ENCODE peak calls at places on chromosomes 7 and 10, in ten cellular contexts. V is endothelial cell, O is progenitor cell of endocrine pancreas, A is AG04449, Z is gastrocnemius medialis, U is GDM1, G is brain microvascular endothelial cell, Q is midbrain, N is fibroblast of lung, C is tibial nerve. T is an unnamed sample.

GRCh38 chr10:15211464-15211979 is 43.0 kb upstream of the NMT2 start:
- DNase-seq in V (no peak), O (no peak), A (peak), Z (no peak), U (no peak), G (peak), Q (no peak), N (peak), C (no peak), T (peak)

GRCh38 chr7:157811946-157812345 is 475.1 kb downstream of the DNAJB6 start:
- DNase-seq in V (no peak), O (no peak), A (no peak), Z (no peak), U (no peak), G (no peak), Q (no peak), N (no peak), C (no peak), T (no peak)

GRCh38 chr10:113922787-113923570 is 68.5 kb downstream of the NHLRC2 start:
- DNase-seq in V (no peak), O (no peak), A (no peak), Z (no peak), U (no peak), G (no peak), Q (no peak), N (no peak), C (no peak), T (no peak)

GRCh38 chr10:5344746-5345145 is 20.0 kb upstream of the UCN3 start:
- DNase-seq in V (no peak), O (no peak), A (no peak), Z (no peak), U (no peak), G (no peak), Q (no peak), N (no peak), C (no peak), T (no peak)

GRCh38 chr7:30920584-30921539 is 9.2 kb downstream of the AQP1 start:
- DNase-seq in V (no peak), O (no peak), A (no peak), Z (peak), U (no peak), G (peak), Q (no peak), N (peak), C (peak), T (peak)

GRCh38 chr10:72013202-72013945 is 49.2 kb downstream of the CHST3 start:
- DNase-seq in V (no peak), O (no peak), A (no peak), Z (no peak), U (no peak), G (no peak), Q (peak), N (no peak), C (no peak), T (no peak)

GRCh38 chr7:55325371-55325792 is 39.8 kb upstream of the LANCL2 start:
- DNase-seq in V (no peak), O (no peak), A (peak), Z (peak), U (no peak), G (peak), Q (no peak), N (peak), C (no peak), T (peak)

GRCh38 chr10:109892885-109893284 is 30.4 kb downstream of the XPNPEP1 start:
- DNase-seq in V (no peak), O (no peak), A (no peak), Z (peak), U (peak), G (no peak), Q (no peak), N (no peak), C (no peak), T (no peak)

GRCh38 chr10:43262902-43263466 is 3.9 kb downstream of the RASGEF1A start:
- DNase-seq in V (no peak), O (no peak), A (no peak), Z (no peak), U (no peak), G (no peak), Q (no peak), N (no peak), C (no peak), T (no peak)

GRCh38 chr7:33072471-33072870 is 9.9 kb upstream of the NT5C3A start:
- DNase-seq in V (no peak), O (no peak), A (peak), Z (no peak), U (no peak), G (peak), Q (no peak), N (peak), C (no peak), T (peak)

GRCh38 chr10:77240042-77240619 is 397.5 kb downstream of the KCNMA1 start:
- DNase-seq in V (no peak), O (no peak), A (no peak), Z (no peak), U (no peak), G (no peak), Q (no peak), N (peak), C (no peak), T (peak)

GRCh38 chr10:79206300-79207095 is 137.7 kb downstream of the ZMIZ1 start:
- DNase-seq in V (no peak), O (no peak), A (no peak), Z (no peak), U (no peak), G (no peak), Q (peak), N (no peak), C (no peak), T (no peak)

GRCh38 chr10:110335314-110336064 is 30.8 kb upstream of the SMNDC1 start:
- DNase-seq in V (no peak), O (no peak), A (no peak), Z (no peak), U (no peak), G (no peak), Q (no peak), N (no peak), C (no peak), T (no peak)

GRCh38 chr7:23467731-23468720 is 2.3 kb downstream of the IGF2BP3 start:
- DNase-seq in V (peak), O (peak), A (no peak), Z (no peak), U (no peak), G (no peak), Q (no peak), N (peak), C (no peak), T (peak)

GRCh38 chr10:69573056-69573806 is at the start of gene NEUROG3:
- DNase-seq in V (peak), O (no peak), A (no peak), Z (no peak), U (no peak), G (no peak), Q (no peak), N (no peak), C (no peak), T (no peak)

GRCh38 chr10:23358357-23358756 is 13.8 kb upstream of the C10orf67 start:
- DNase-seq in V (peak), O (no peak), A (no peak), Z (no peak), U (no peak), G (peak), Q (no peak), N (peak), C (no peak), T (peak)

GRCh38 chr7:159197066-159197975 is 52.7 kb upstream of the VIPR2 start:
- DNase-seq in V (no peak), O (no peak), A (no peak), Z (no peak), U (peak), G (no peak), Q (no peak), N (no peak), C (no peak), T (no peak)

GRCh38 chr7:45563401-45563800 is 10.8 kb upstream of the ADCY1 start:
- DNase-seq in V (no peak), O (no peak), A (no peak), Z (no peak), U (no peak), G (no peak), Q (no peak), N (no peak), C (no peak), T (no peak)

GRCh38 chr7:12423355-12423994 is 19.8 kb upstream of the VWDE start:
- DNase-seq in V (no peak), O (no peak), A (no peak), Z (no peak), U (no peak), G (no peak), Q (no peak), N (peak), C (no peak), T (peak)

GRCh38 chr10:69703256-69703655 is 73.2 kb downstream of the FAM241B start:
- DNase-seq in V (no peak), O (no peak), A (no peak), Z (no peak), U (no peak), G (peak), Q (no peak), N (no peak), C (no peak), T (no peak)

GRCh38 chr10:94916423-94916822 is 22.0 kb upstream of the CYP2C9 start:
- DNase-seq in V (no peak), O (no peak), A (no peak), Z (no peak), U (no peak), G (no peak), Q (no peak), N (no peak), C (no peak), T (no peak)

GRCh38 chr10:122476034-122476695 is 14.8 kb downstream of the HTRA1 start:
- DNase-seq in V (no peak), O (no peak), A (no peak), Z (no peak), U (no peak), G (no peak), Q (no peak), N (no peak), C (no peak), T (no peak)

GRCh38 chr10:78658645-78659632 is 409.8 kb upstream of the ZMIZ1 start:
- DNase-seq in V (no peak), O (no peak), A (no peak), Z (no peak), U (no peak), G (no peak), Q (no peak), N (no peak), C (no peak), T (no peak)

GRCh38 chr7:73992104-73992562 is 35.8 kb upstream of the ELN start:
- DNase-seq in V (no peak), O (no peak), A (peak), Z (no peak), U (no peak), G (peak), Q (no peak), N (peak), C (no peak), T (peak)

GRCh38 chr7:1890289-1891235 is 220.5 kb downstream of the ELFN1 start:
- DNase-seq in V (no peak), O (no peak), A (no peak), Z (no peak), U (no peak), G (no peak), Q (no peak), N (no peak), C (no peak), T (no peak)

GRCh38 chr10:49688920-49689319 is 9.5 kb downstream of the C10orf53 start:
- DNase-seq in V (no peak), O (no peak), A (no peak), Z (no peak), U (no peak), G (no peak), Q (no peak), N (no peak), C (no peak), T (no peak)

GRCh38 chr10:115996031-115996430 is 277.0 kb downstream of the GFRA1 start:
- DNase-seq in V (no peak), O (no peak), A (no peak), Z (no peak), U (no peak), G (no peak), Q (no peak), N (no peak), C (no peak), T (no peak)

GRCh38 chr10:21726601-21727295 is 192.7 kb downstream of the MLLT10 start:
- DNase-seq in V (no peak), O (no peak), A (no peak), Z (no peak), U (no peak), G (no peak), Q (no peak), N (no peak), C (no peak), T (peak)

GRCh38 chr10:70652761-70653657 is 19.3 kb upstream of the ADAMTS14 start:
- DNase-seq in V (no peak), O (no peak), A (peak), Z (no peak), U (no peak), G (peak), Q (no peak), N (peak), C (no peak), T (peak)

GRCh38 chr7:92939793-92940360 is 103.5 kb upstream of the CDK6 start:
- DNase-seq in V (no peak), O (no peak), A (no peak), Z (no peak), U (no peak), G (no peak), Q (no peak), N (no peak), C (no peak), T (no peak)

GRCh38 chr7:82017334-82017943 is 247.6 kb upstream of the HGF start:
- DNase-seq in V (no peak), O (no peak), A (no peak), Z (no peak), U (no peak), G (no peak), Q (peak), N (peak), C (no peak), T (peak)

GRCh38 chr7:44791278-44792219 is 4.9 kb upstream of the PPIA start:
- DNase-seq in V (no peak), O (no peak), A (no peak), Z (no peak), U (no peak), G (peak), Q (no peak), N (peak), C (no peak), T (peak)

GRCh38 chr7:127391591-127392181 is 822 bp downstream of the ZNF800 start:
- DNase-seq in V (peak), O (peak), A (no peak), Z (no peak), U (peak), G (peak), Q (peak), N (peak), C (no peak), T (peak)

GRCh38 chr7:45328397-45329080 is 170.9 kb downstream of the RAMP3 start:
- DNase-seq in V (no peak), O (no peak), A (no peak), Z (no peak), U (no peak), G (no peak), Q (no peak), N (no peak), C (no peak), T (no peak)

GRCh38 chr10:44731271-44731670 is 179.9 kb upstream of the TMEM72 start:
- DNase-seq in V (no peak), O (no peak), A (no peak), Z (no peak), U (no peak), G (no peak), Q (no peak), N (no peak), C (no peak), T (no peak)

GRCh38 chr10:89428873-89429272 is 14.5 kb downstream of the IFIT5 start:
- DNase-seq in V (no peak), O (no peak), A (no peak), Z (peak), U (no peak), G (no peak), Q (no peak), N (no peak), C (no peak), T (no peak)

GRCh38 chr10:11209810-11210141 is 192.1 kb downstream of the CELF2 start:
- DNase-seq in V (no peak), O (no peak), A (no peak), Z (no peak), U (no peak), G (no peak), Q (peak), N (no peak), C (no peak), T (no peak)